ENCODE peak calls at places on chromosome 22, in four cellular contexts. K, M, R and Z are unnamed samples.

GRCh38 chr22:28710112-28710888 is 30.7 kb upstream of the TTC28 start:
- DNase-seq in K (no peak), M (peak), R (no peak), Z (no peak)

GRCh38 chr22:24554316-24555159 is at the start of gene GUCD1:
- DNase-seq in K (no peak), M (peak), R (peak), Z (peak)

GRCh38 chr22:28909375-28909774 is 26.0 kb downstream of the ZNRF3 start:
- DNase-seq in K (no peak), M (peak), R (peak), Z (peak)

GRCh38 chr22:30308096-30308495 is 18.6 kb downstream of the TBC1D10A start:
- DNase-seq in K (no peak), M (no peak), R (no peak), Z (no peak)

GRCh38 chr22:16717699-16718558 is 107.3 kb downstream of the XKR3 start:
- DNase-seq in K (no peak), M (no peak), R (no peak), Z (no peak)

GRCh38 chr22:38941488-38941987 is 15.9 kb upstream of the APOBEC3A start:
- DNase-seq in K (no peak), M (peak), R (peak), Z (no peak)

GRCh38 chr22:36277482-36278291 is 24.8 kb downstream of the APOL1 start:
- DNase-seq in K (peak), M (peak), R (peak), Z (peak)

GRCh38 chr22:25969901-25970300 is 199.4 kb upstream of the SEZ6L start:
- DNase-seq in K (no peak), M (no peak), R (no peak), Z (no peak)

GRCh38 chr22:40560551-40560950 is 76.0 kb downstream of the MRTFA start:
- DNase-seq in K (no peak), M (peak), R (no peak), Z (no peak)

GRCh38 chr22:48089601-48090331 is 1327.3 kb downstream of the TBC1D22A start:
- DNase-seq in K (no peak), M (no peak), R (no peak), Z (peak)

GRCh38 chr22:43000441-43001175 is 14.3 kb downstream of the PACSIN2 start:
- DNase-seq in K (no peak), M (peak), R (peak), Z (no peak)